ENCODE peak calls at places on chromosomes 13 and 19, in nine cellular contexts. A is colonic mucosa; R is lower lobe of right lung; H is H9; C is CD4-positive, alpha-beta T cell; P is fibroblast of lung; I is thyroid gland; K is CD8-positive, alpha-beta memory T cell; O is naive thymus-derived CD4-positive, alpha-beta T cell. U is an unnamed sample.

GRCh38 chr19:47598407-47599349 is 10.3 kb upstream of the BICRA start:
- DNase-seq in R (no peak), H (peak; percentile 78), O (no peak), P (peak; percentile 96), K (no peak), C (no peak), A (peak; percentile 53), I (peak; percentile 17), U (peak; percentile 49)

GRCh38 chr13:51328488-51328887 is 11.0 kb upstream of the SERPINE3 start:
- DNase-seq in R (no peak), K (no peak), C (no peak), H (peak; percentile 94), A (no peak), P (no peak), I (no peak), O (no peak), U (no peak)

GRCh38 chr19:18494267-18494607 is 27.6 kb downstream of the ELL start:
- DNase-seq in O (no peak), P (peak; percentile 61), C (no peak), A (no peak), H (no peak), R (no peak), I (no peak), K (no peak), U (no peak)

GRCh38 chr13:80577951-80578670 is 237.2 kb upstream of the SPRY2 start:
- DNase-seq in O (no peak), I (no peak), P (no peak), H (no peak), K (no peak), R (no peak), C (no peak), A (no peak), U (no peak)

GRCh38 chr13:52356327-52356726 is 49.6 kb downstream of the THSD1 start:
- DNase-seq in R (no peak), I (no peak), P (peak; percentile 86), A (no peak), H (no peak), O (no peak), C (no peak), K (no peak), U (no peak)

GRCh38 chr19:10975374-10976036 is 14.7 kb downstream of the SMARCA4 start:
- DNase-seq in C (no peak), A (peak; percentile 36), I (peak; percentile 60), R (no peak), P (peak; percentile 59), O (no peak), K (no peak), H (no peak), U (peak; percentile 74)

GRCh38 chr13:25463496-25463895 is 91.7 kb downstream of the ATP8A2 start:
- DNase-seq in C (no peak), H (no peak), R (no peak), O (no peak), P (peak; percentile 56), K (no peak), A (no peak), I (no peak), U (no peak)

GRCh38 chr13:84439108-84439507 is 556.8 kb upstream of the SLITRK1 start:
- DNase-seq in K (no peak), C (no peak), A (no peak), H (no peak), P (peak; percentile 84), I (no peak), R (no peak), O (no peak), U (no peak)

GRCh38 chr19:38993271-38993670 is 17.7 kb upstream of the FBXO17 start:
- DNase-seq in R (no peak), H (no peak), I (no peak), K (no peak), P (peak; percentile 82), A (no peak), C (no peak), O (no peak), U (no peak)

GRCh38 chr19:54738715-54739114 is 402 bp downstream of the KIR2DL3 start:
- DNase-seq in P (no peak), O (no peak), A (no peak), H (no peak), I (no peak), R (no peak), C (no peak), K (no peak), U (no peak)

DNA sequence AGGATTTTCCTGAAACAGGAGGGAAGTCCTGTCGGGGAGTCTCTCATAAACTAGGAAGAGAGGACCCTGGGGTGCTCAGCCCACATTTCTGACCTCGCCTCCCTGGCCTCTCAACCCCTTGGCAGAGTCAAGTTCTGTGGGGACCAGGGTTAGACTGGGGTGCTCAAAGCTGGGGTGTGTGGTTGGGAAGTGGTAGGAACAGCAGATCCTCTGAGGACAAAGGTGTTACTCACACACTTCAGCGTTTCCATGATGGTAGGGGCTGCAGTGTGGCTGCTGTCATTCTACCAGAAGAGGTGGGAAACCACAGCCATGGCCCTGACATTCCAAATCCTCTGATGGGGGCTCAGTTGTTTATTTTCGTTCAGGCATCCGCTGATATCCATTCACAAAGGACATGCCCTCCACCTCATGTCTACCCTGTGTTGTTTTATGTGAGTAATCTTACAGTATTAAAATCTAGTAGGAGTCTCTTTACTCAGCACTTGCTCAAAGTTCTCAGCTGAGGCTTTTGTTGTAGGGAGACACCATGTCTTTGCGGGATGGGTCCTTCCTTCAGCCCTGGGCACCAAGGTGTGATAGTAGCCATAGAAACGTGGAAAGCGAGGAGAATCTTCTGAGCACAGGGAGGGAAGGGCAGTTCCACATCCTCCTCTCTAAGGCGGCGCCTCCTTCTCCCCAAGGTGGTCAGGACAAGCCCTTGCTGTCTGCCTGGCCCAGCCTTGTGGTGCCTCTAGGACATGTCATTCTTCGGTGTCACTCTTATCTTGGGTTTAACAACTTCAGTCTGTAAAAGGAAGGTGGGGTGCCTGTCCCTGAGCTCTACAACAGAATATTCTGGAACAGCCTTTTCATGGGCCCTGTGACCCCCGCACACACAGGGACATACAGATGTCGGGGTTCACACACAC is 1.5 kb downstream of the KIR2DL3 start:
- DNase-seq in P (no peak), I (no peak), C (no peak), H (no peak), K (no peak), A (no peak), R (no peak), O (no peak), U (no peak)
- H3K27me3 ChIP-seq in P (no peaks in the 10 kb centered on the region), I (no peaks in the 10 kb centered on the region), C (no peaks in the 10 kb centered on the region), H (no peaks in the 10 kb centered on the region), K (no peaks in the 10 kb centered on the region), A (no peaks in the 10 kb centered on the region), R (no peaks in the 10 kb centered on the region), O (no peaks in the 10 kb centered on the region), U (no peaks in the 10 kb centered on the region)

GRCh38 chr19:4604912-4605311 is 34.4 kb upstream of the TNFAIP8L1 start:
- DNase-seq in A (no peak), R (no peak), H (no peak), O (no peak), K (no peak), I (no peak), P (no peak), C (no peak), U (no peak)

GRCh38 chr19:4602173-4602788 is 37.0 kb upstream of the TNFAIP8L1 start:
- DNase-seq in P (no peak), A (no peak), R (no peak), O (no peak), C (no peak), I (no peak), H (no peak), K (no peak), U (no peak)

GRCh38 chr19:4600893-4601292 is 38.4 kb upstream of the TNFAIP8L1 start:
- DNase-seq in A (no peak), H (no peak), R (no peak), O (no peak), C (no peak), K (no peak), P (no peak), I (no peak), U (no peak)

GRCh38 chr19:4600082-4600481 is 39.2 kb upstream of the TNFAIP8L1 start:
- DNase-seq in H (no peak), I (no peak), P (no peak), O (no peak), C (no peak), K (no peak), R (no peak), A (no peak), U (no peak)

DNA sequence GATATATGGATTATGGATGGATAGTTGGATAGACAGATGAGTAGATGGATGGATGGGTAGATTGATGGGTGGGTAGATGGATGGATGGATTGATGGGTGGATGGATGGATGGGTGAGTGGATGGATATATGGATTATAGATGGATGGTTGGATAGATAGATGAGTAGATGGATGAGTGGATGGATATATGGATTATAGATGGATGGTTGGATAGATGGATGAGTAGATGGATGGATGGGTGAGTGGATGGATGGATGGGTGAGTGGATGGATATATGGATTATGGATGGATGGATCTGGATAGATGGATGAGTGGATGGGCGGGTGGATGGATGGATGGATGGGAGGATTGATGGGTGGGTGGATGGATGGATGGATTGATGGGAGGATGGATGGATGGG is 36.4 kb upstream of the TNFAIP8L1 start:
- DNase-seq in R (no peak), I (no peak), O (no peak), K (no peak), H (no peak), C (no peak), A (no peak), P (no peak), U (no peak)
- H3K27me3 ChIP-seq in R (peaks cover 69% of the 10 kb centered on the region), I (peaks cover 15% of the 10 kb centered on the region), O (peaks cover 3% of the 10 kb centered on the region), K (peaks cover 14% of the 10 kb centered on the region), H (no peaks in the 10 kb centered on the region), C (peaks cover 47% of the 10 kb centered on the region), A (peaks cover 3% of the 10 kb centered on the region), P (peaks cover 8% of the 10 kb centered on the region), U (no peaks in the 10 kb centered on the region)

DNA sequence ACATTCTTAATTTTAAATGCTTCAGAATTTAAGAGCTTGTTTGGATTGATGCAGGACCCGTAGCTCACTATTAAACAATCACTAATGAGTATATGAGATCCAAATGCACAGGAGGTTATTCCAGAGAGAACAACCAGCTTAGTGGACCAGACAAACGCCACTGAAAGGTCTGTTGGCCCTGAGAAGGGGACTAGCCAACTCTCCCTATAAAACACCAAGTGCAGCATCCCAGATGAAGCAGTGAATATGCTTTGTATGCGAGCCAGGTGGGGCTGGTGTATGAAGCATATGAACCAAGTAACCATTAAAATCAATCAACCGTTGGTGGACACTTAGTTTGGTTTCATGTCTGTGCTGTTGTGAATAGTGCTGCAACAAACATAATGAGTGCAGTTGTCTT is 9.8 kb upstream of the LILRB1 start:
- DNase-seq in C (no peak), A (no peak), I (no peak), P (no peak), R (no peak), O (no peak), K (no peak), H (no peak), U (no peak)
- H3K27me3 ChIP-seq in C (no peaks in the 10 kb centered on the region), A (no peaks in the 10 kb centered on the region), I (no peaks in the 10 kb centered on the region), P (no peaks in the 10 kb centered on the region), R (no peaks in the 10 kb centered on the region), O (no peaks in the 10 kb centered on the region), K (no peaks in the 10 kb centered on the region), H (no peaks in the 10 kb centered on the region), U (no peaks in the 10 kb centered on the region)

DNA sequence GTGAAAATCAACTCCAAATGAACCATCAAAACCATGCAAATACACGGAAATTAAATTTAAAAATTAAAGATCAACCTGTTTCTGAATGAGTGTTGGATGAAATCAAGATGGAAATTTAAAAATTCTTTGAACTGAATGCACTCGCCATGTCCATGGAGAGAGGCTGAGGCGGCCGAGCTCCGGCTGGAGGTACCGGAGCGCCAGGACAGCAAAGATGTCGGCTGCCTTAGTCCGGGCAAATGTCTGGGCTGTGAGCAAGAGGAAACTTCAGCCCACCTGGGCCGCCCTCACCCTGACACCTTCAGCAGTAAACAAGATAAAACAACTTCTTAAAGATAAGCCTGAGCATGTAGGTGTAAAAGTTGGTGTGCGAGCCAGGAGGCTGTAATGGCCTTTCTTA is 5.3 kb upstream of the ZNF506 start:
- DNase-seq in H (no peak), A (no peak), K (no peak), R (no peak), C (no peak), I (no peak), O (no peak), P (no peak), U (no peak)
- H3K27me3 ChIP-seq in H (no peaks in the 10 kb centered on the region), A (no peaks in the 10 kb centered on the region), K (no peaks in the 10 kb centered on the region), R (no peaks in the 10 kb centered on the region), C (no peaks in the 10 kb centered on the region), I (no peaks in the 10 kb centered on the region), O (no peaks in the 10 kb centered on the region), P (no peaks in the 10 kb centered on the region), U (no peaks in the 10 kb centered on the region)

U was measured in testis.